ENCODE peak calls at places on chromosomes 7 and 10, in four cellular contexts. T is effector memory CD8-positive, alpha-beta T cell; M is Ammon's horn; U is AG04450. K is an unnamed sample.

GRCh38 chr10:122040786-122041185 is 51.8 kb downstream of the TACC2 start:
- DNase-seq in T (no peak), M (no peak), U (no peak), K (peak; percentile 9)

GRCh38 chr10:28332699-28333098 is 29.8 kb upstream of the MPP7 start:
- DNase-seq in M (no peak), T (no peak), U (no peak), K (no peak)

GRCh38 chr7:157685430-157686284 is 348.9 kb downstream of the DNAJB6 start:
- DNase-seq in M (no peak), T (no peak), U (no peak), K (peak; percentile 61)

GRCh38 chr7:130733866-130734524 is at the start of gene KLF14:
- DNase-seq in M (no peak), U (no peak), T (peak; percentile 15), K (no peak)

GRCh38 chr10:13630231-13630630 is 43.5 kb downstream of the PRPF18 start:
- DNase-seq in T (no peak), U (no peak), M (no peak), K (no peak)

GRCh38 chr10:62554632-62555199 is 180.5 kb downstream of the ZNF365 start:
- DNase-seq in T (no peak), U (no peak), M (peak; percentile 76), K (no peak)

GRCh38 chr10:13165177-13165576 is 3.8 kb downstream of the MCM10 start:
- DNase-seq in T (no peak), M (no peak), U (no peak), K (no peak)

GRCh38 chr7:132738254-132738653 is 162.0 kb upstream of the PLXNA4 start:
- DNase-seq in U (peak; percentile 72), T (no peak), M (no peak), K (no peak)

GRCh38 chr10:33152750-33153149 is 181.7 kb downstream of the NRP1 start:
- DNase-seq in U (no peak), M (no peak), T (no peak), K (no peak)